ENCODE peak calls at places on chromosomes 16 and 17, in nine cellular contexts. One of them, this sample, is unnamed.

GRCh38 chr17:6506679-6507231 is 49.6 kb downstream of the PITPNM3 start:
- DNase-seq in stimulated activated naive CD4-positive, alpha-beta T cell: no peak
- DNase-seq in heart left ventricle: no peak
- DNase-seq in cardiac muscle cell: peak
- DNase-seq in H9: no peak
- DNase-seq in PC-3: peak
- DNase-seq in H7: no peak
- DNase-seq in amniotic epithelial cell: peak
- DNase-seq in Right ventricle myocardium superior: no peak
- DNase-seq in this sample: peak

GRCh38 chr16:2468142-2468724 is 2.9 kb upstream of the NTN3 start:
- DNase-seq in stimulated activated naive CD4-positive, alpha-beta T cell: no peak
- DNase-seq in heart left ventricle: peak
- DNase-seq in cardiac muscle cell: no peak
- DNase-seq in H9: no peak
- DNase-seq in PC-3: peak
- DNase-seq in H7: peak
- DNase-seq in amniotic epithelial cell: no peak
- DNase-seq in Right ventricle myocardium superior: no peak
- DNase-seq in this sample: peak

GRCh38 chr17:45646288-45646988 is 137.7 kb upstream of the CRHR1 start:
- DNase-seq in stimulated activated naive CD4-positive, alpha-beta T cell: no peak
- DNase-seq in heart left ventricle: no peak
- DNase-seq in cardiac muscle cell: no peak
- DNase-seq in H9: peak
- DNase-seq in PC-3: no peak
- DNase-seq in H7: no peak
- DNase-seq in amniotic epithelial cell: no peak
- DNase-seq in Right ventricle myocardium superior: peak
- DNase-seq in this sample: no peak

GRCh38 chr17:44213403-44214229 is 5.9 kb downstream of the UBTF start:
- DNase-seq in stimulated activated naive CD4-positive, alpha-beta T cell: no peak
- DNase-seq in heart left ventricle: no peak
- DNase-seq in cardiac muscle cell: no peak
- DNase-seq in H9: no peak
- DNase-seq in PC-3: no peak
- DNase-seq in H7: no peak
- DNase-seq in amniotic epithelial cell: no peak
- DNase-seq in Right ventricle myocardium superior: no peak
- DNase-seq in this sample: no peak

GRCh38 chr16:22623351-22623781 is 112.7 kb downstream of the NPIPB5 start:
- DNase-seq in stimulated activated naive CD4-positive, alpha-beta T cell: no peak
- DNase-seq in heart left ventricle: no peak
- DNase-seq in cardiac muscle cell: peak
- DNase-seq in H9: no peak
- DNase-seq in PC-3: no peak
- DNase-seq in H7: no peak
- DNase-seq in amniotic epithelial cell: peak
- DNase-seq in Right ventricle myocardium superior: no peak
- DNase-seq in this sample: peak

GRCh38 chr17:6843241-6843890 is 11.8 kb upstream of the TEKT1 start:
- DNase-seq in stimulated activated naive CD4-positive, alpha-beta T cell: peak
- DNase-seq in heart left ventricle: no peak
- DNase-seq in cardiac muscle cell: peak
- DNase-seq in H9: no peak
- DNase-seq in PC-3: peak
- DNase-seq in H7: peak
- DNase-seq in amniotic epithelial cell: peak
- DNase-seq in Right ventricle myocardium superior: no peak
- DNase-seq in this sample: peak

GRCh38 chr17:68705331-68706166 is 104.4 kb upstream of the FAM20A start:
- DNase-seq in stimulated activated naive CD4-positive, alpha-beta T cell: no peak
- DNase-seq in heart left ventricle: no peak
- DNase-seq in cardiac muscle cell: peak
- DNase-seq in H9: no peak
- DNase-seq in PC-3: no peak
- DNase-seq in H7: no peak
- DNase-seq in amniotic epithelial cell: peak
- DNase-seq in Right ventricle myocardium superior: no peak
- DNase-seq in this sample: no peak

GRCh38 chr17:76538281-76538931 is 897 bp upstream of the CYGB start:
- DNase-seq in stimulated activated naive CD4-positive, alpha-beta T cell: no peak
- DNase-seq in heart left ventricle: no peak
- DNase-seq in cardiac muscle cell: no peak
- DNase-seq in H9: peak
- DNase-seq in PC-3: no peak
- DNase-seq in H7: peak
- DNase-seq in amniotic epithelial cell: no peak
- DNase-seq in Right ventricle myocardium superior: no peak
- DNase-seq in this sample: no peak

GRCh38 chr17:67362173-67362572 is 4.2 kb downstream of the PSMD12 start:
- DNase-seq in stimulated activated naive CD4-positive, alpha-beta T cell: no peak
- DNase-seq in heart left ventricle: no peak
- DNase-seq in cardiac muscle cell: no peak
- DNase-seq in H9: no peak
- DNase-seq in PC-3: no peak
- DNase-seq in H7: no peak
- DNase-seq in amniotic epithelial cell: no peak
- DNase-seq in Right ventricle myocardium superior: no peak
- DNase-seq in this sample: no peak

GRCh38 chr17:75854111-75854748 is 905 bp downstream of the WBP2 start:
- DNase-seq in stimulated activated naive CD4-positive, alpha-beta T cell: peak
- DNase-seq in heart left ventricle: no peak
- DNase-seq in cardiac muscle cell: peak
- DNase-seq in H9: peak
- DNase-seq in PC-3: peak
- DNase-seq in H7: no peak
- DNase-seq in amniotic epithelial cell: peak
- DNase-seq in Right ventricle myocardium superior: peak
- DNase-seq in this sample: peak

GRCh38 chr17:55661963-55662834 is 60.5 kb downstream of the TMEM100 start:
- DNase-seq in stimulated activated naive CD4-positive, alpha-beta T cell: no peak
- DNase-seq in heart left ventricle: no peak
- DNase-seq in cardiac muscle cell: no peak
- DNase-seq in H9: no peak
- DNase-seq in PC-3: no peak
- DNase-seq in H7: no peak
- DNase-seq in amniotic epithelial cell: no peak
- DNase-seq in Right ventricle myocardium superior: no peak
- DNase-seq in this sample: no peak

GRCh38 chr16:81575834-81576233 is 131.2 kb downstream of the CMIP start:
- DNase-seq in stimulated activated naive CD4-positive, alpha-beta T cell: no peak
- DNase-seq in heart left ventricle: no peak
- DNase-seq in cardiac muscle cell: no peak
- DNase-seq in H9: no peak
- DNase-seq in PC-3: no peak
- DNase-seq in H7: no peak
- DNase-seq in amniotic epithelial cell: no peak
- DNase-seq in Right ventricle myocardium superior: no peak
- DNase-seq in this sample: no peak

GRCh38 chr17:850828-851759 is 68.9 kb downstream of the MRM3 start:
- DNase-seq in stimulated activated naive CD4-positive, alpha-beta T cell: no peak
- DNase-seq in heart left ventricle: no peak
- DNase-seq in cardiac muscle cell: peak
- DNase-seq in H9: no peak
- DNase-seq in PC-3: no peak
- DNase-seq in H7: no peak
- DNase-seq in amniotic epithelial cell: peak
- DNase-seq in Right ventricle myocardium superior: no peak
- DNase-seq in this sample: no peak

GRCh38 chr17:50412188-50412732 is 13.8 kb upstream of the ACSF2 start:
- DNase-seq in stimulated activated naive CD4-positive, alpha-beta T cell: no peak
- DNase-seq in heart left ventricle: no peak
- DNase-seq in cardiac muscle cell: no peak
- DNase-seq in H9: no peak
- DNase-seq in PC-3: no peak
- DNase-seq in H7: no peak
- DNase-seq in amniotic epithelial cell: no peak
- DNase-seq in Right ventricle myocardium superior: no peak
- DNase-seq in this sample: no peak

GRCh38 chr17:19370493-19370960 is 7.8 kb upstream of the MAPK7 start:
- DNase-seq in stimulated activated naive CD4-positive, alpha-beta T cell: no peak
- DNase-seq in heart left ventricle: peak
- DNase-seq in cardiac muscle cell: peak
- DNase-seq in H9: no peak
- DNase-seq in PC-3: no peak
- DNase-seq in H7: no peak
- DNase-seq in amniotic epithelial cell: no peak
- DNase-seq in Right ventricle myocardium superior: peak
- DNase-seq in this sample: no peak